ENCODE peak calls at places on chromosomes 4 and X, in four cellular contexts. One of them, this sample, is unnamed.

GRCh38 chr4:169024762-169025161 is 14.7 kb upstream of the CBR4 start:
- DNase-seq in K562: peak
- DNase-seq in SK-N-SH: peak
- DNase-seq in H1: no peak
- DNase-seq in this sample: no peak

GRCh38 chrX:130834830-130835229 is 68.2 kb downstream of the ENOX2 start:
- DNase-seq in H1: no peak
- DNase-seq in K562: no peak
- DNase-seq in SK-N-SH: no peak
- DNase-seq in this sample: no peak

GRCh38 chrX:103477496-103477895 is 41.8 kb downstream of the RAB40A start:
- DNase-seq in H1: no peak
- DNase-seq in SK-N-SH: no peak
- DNase-seq in K562: no peak
- DNase-seq in this sample: no peak

GRCh38 chr4:88008133-88008621 is 742 bp downstream of the PKD2 start:
- DNase-seq in K562: peak
- DNase-seq in SK-N-SH: peak
- DNase-seq in H1: no peak
- DNase-seq in this sample: peak

GRCh38 chrX:68273887-68274286 is 159.4 kb downstream of the OPHN1 start:
- DNase-seq in H1: no peak
- DNase-seq in SK-N-SH: no peak
- DNase-seq in K562: no peak
- DNase-seq in this sample: peak

GRCh38 chr4:139247241-139247640 is 32.8 kb downstream of the MGARP start:
- DNase-seq in K562: no peak
- DNase-seq in SK-N-SH: no peak
- DNase-seq in H1: no peak
- DNase-seq in this sample: no peak

GRCh38 chrX:6383488-6383887 is 151.4 kb downstream of the VCX3A start:
- DNase-seq in SK-N-SH: no peak
- DNase-seq in H1: no peak
- DNase-seq in K562: no peak
- DNase-seq in this sample: no peak

GRCh38 chrX:71098302-71098701 is 2.7 kb downstream of the FOXO4 start:
- DNase-seq in K562: peak
- DNase-seq in H1: no peak
- DNase-seq in SK-N-SH: peak
- DNase-seq in this sample: peak

DNA sequence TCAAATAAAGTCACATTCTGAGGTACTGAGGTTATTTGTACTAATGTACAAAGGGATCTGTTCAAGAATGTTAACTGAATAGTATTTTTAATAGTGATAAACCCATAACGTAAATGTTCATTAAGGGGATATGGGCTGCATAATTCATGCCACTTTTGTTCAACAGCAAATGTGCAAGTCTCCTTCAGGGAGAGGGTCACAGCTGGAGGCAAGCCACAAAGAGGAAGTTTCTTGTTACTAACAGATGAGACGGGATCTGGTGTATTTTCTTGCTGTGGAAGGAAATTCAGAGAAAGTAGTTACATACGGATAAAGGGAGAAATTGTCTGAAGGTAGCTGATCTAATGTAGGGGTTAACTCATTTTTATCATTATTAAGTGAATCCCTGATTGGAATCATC is 10.0 kb downstream of the ZFP42 start:
- DNase-seq in SK-N-SH: no peak
- DNase-seq in K562: no peak
- DNase-seq in H1: no peak
- DNase-seq in this sample: no peak
- TF ChIP-seq TEAD4 in SK-N-SH: no peak
- TF ChIP-seq TEAD4 in K562: no peak
- TF ChIP-seq TEAD4 in H1: no peak
- TF ChIP-seq TEAD4 in this sample: no peak

GRCh38 chr4:110119347-110119746 is 79.1 kb downstream of the ELOVL6 start:
- DNase-seq in K562: no peak
- DNase-seq in SK-N-SH: no peak
- DNase-seq in H1: no peak
- DNase-seq in this sample: no peak
- TF ChIP-seq TEAD4 in K562: no peak
- TF ChIP-seq TEAD4 in SK-N-SH: no peak
- TF ChIP-seq TEAD4 in H1: no peak
- TF ChIP-seq TEAD4 in this sample: no peak

DNA sequence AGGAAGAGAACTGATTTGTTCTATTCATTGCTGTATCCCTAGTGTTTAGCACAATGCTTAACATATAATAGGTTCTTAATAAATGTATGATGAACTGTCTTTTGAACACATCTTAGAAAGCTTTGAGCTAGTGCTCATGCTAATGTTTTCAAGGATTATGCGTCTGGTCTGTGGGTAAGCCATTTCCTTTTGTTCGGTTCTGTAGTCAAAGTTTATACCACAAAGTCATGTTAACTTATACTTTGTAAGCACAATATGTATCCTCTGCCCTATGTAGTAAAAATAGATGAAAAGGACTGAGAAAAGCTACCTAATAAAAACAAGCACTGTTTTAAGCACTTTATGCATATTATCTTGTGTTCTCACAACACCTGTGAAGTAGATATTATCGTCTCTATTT is 301.9 kb downstream of the GLUD2 start:
- DNase-seq in H1: no peak
- DNase-seq in K562: no peak
- DNase-seq in SK-N-SH: no peak
- DNase-seq in this sample: no peak
- TF ChIP-seq TEAD4 in H1: no peak
- TF ChIP-seq TEAD4 in K562: no peak
- TF ChIP-seq TEAD4 in SK-N-SH: no peak
- TF ChIP-seq TEAD4 in this sample: no peak

GRCh38 chr4:127555106-127555505 is 77.7 kb upstream of the INTU start:
- DNase-seq in H1: no peak
- DNase-seq in SK-N-SH: no peak
- DNase-seq in K562: no peak
- DNase-seq in this sample: no peak
- TF ChIP-seq TEAD4 in H1: no peak
- TF ChIP-seq TEAD4 in SK-N-SH: no peak
- TF ChIP-seq TEAD4 in K562: no peak
- TF ChIP-seq TEAD4 in this sample: no peak

GRCh38 chrX:139739138-139739537 is 31.2 kb upstream of the MCF2 start:
- DNase-seq in K562: no peak
- DNase-seq in SK-N-SH: no peak
- DNase-seq in H1: no peak
- DNase-seq in this sample: no peak
- TF ChIP-seq TEAD4 in K562: no peak
- TF ChIP-seq TEAD4 in SK-N-SH: no peak
- TF ChIP-seq TEAD4 in H1: no peak
- TF ChIP-seq TEAD4 in this sample: no peak

DNA sequence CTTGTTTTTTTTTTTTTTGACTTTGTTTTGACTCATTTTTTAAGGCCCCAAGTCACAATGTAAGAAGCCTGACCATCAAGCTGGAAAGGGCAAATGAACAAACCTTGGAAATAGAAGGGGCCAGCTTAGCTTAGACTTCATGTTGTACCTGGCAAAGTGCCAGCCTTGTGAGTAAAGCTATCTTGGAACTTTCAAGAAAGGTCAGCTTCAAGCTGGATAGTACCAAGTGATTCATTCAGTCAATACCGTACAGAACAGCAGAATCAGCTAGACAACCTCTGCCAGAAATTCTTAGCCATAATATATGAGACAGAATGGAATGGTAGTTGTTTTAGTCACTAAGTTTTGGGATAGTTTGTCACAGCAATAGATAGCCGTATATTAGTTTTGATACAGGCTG is 1492.2 kb upstream of the TENM3 start:
- DNase-seq in SK-N-SH: no peak
- DNase-seq in H1: no peak
- DNase-seq in K562: no peak
- DNase-seq in this sample: no peak
- TF ChIP-seq TEAD4 in SK-N-SH: no peak
- TF ChIP-seq TEAD4 in H1: no peak
- TF ChIP-seq TEAD4 in K562: no peak
- TF ChIP-seq TEAD4 in this sample: no peak

DNA sequence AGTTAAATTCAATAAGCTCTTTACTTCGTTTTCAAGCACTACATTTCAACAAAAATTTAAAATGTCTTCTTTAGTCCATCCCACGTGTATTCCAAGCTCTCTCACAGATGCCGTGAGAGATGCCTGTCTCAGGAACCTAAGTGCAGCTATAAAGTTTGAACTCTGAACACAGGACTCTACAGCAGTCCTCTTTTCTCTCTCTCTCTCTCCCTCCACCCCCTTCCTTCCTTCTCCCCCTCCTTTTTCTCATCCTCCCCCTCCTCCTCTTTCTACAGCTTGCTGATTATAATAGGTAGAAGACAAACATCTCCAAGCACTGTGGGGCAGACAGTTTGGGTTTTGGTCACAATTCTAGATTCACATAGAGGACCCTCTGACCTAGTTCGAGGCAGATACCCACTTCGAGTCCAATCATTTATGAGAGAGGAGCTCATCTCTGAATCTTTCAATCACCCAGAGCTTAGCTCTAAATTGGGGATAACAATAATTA is 31.5 kb upstream of the DCLK2 start:
- DNase-seq in SK-N-SH: no peak
- DNase-seq in K562: no peak
- DNase-seq in H1: no peak
- DNase-seq in this sample: no peak
- TF ChIP-seq TEAD4 in SK-N-SH: no peak
- TF ChIP-seq TEAD4 in K562: no peak
- TF ChIP-seq TEAD4 in H1: no peak
- TF ChIP-seq TEAD4 in this sample: no peak

GRCh38 chrX:12791253-12792228 is at the start of gene PRPS2:
- DNase-seq in K562: peak
- DNase-seq in SK-N-SH: peak
- DNase-seq in H1: no peak
- DNase-seq in this sample: peak
- TF ChIP-seq TEAD4 in K562: no peak
- TF ChIP-seq TEAD4 in SK-N-SH: no peak
- TF ChIP-seq TEAD4 in H1: no peak
- TF ChIP-seq TEAD4 in this sample: no peak

DNA sequence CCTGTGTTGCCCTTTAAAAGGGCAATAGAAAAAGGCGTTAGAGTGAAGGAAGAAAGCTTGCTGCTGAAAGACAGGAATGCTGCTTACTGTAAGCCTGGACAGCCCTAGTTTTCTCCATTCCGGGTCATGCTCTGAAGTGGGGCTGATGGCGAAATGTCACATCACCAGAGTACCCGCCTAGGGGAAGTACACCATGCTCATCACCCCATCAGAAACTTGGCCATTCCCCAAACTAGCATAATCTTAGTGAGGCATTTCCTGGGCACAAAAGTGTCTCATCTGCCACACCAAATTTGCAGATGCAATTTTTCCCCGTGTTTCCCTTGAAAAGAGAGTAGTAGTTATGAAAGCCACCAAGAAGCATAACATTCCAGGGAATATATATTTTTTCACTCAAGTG is 47.8 kb upstream of the CAMK2D start:
- DNase-seq in H1: no peak
- DNase-seq in K562: no peak
- DNase-seq in SK-N-SH: no peak
- DNase-seq in this sample: no peak
- TF ChIP-seq TEAD4 in H1: no peak
- TF ChIP-seq TEAD4 in K562: no peak
- TF ChIP-seq TEAD4 in SK-N-SH: no peak
- TF ChIP-seq TEAD4 in this sample: no peak

GRCh38 chr4:158819942-158820786 is 51.3 kb downstream of the FNIP2 start:
- DNase-seq in H1: no peak
- DNase-seq in SK-N-SH: no peak
- DNase-seq in K562: no peak
- DNase-seq in this sample: no peak
- TF ChIP-seq TEAD4 in H1: no peak
- TF ChIP-seq TEAD4 in SK-N-SH: no peak
- TF ChIP-seq TEAD4 in K562: no peak
- TF ChIP-seq TEAD4 in this sample: no peak

This sample was measured in WTC11.